ENCODE peak calls at places on chromosomes 11 and 22, in six cellular contexts. R, G, H, S, Y and W are unnamed samples.

GRCh38 chr11:31887180-31887579 is 76.1 kb upstream of the PAX6 start:
- DNase-seq in R (no peak), S (peak; percentile 16), G (peak; percentile 53), Y (no peak), H (no peak), W (peak; percentile 35)

GRCh38 chr11:58921778-58922390 is 17.4 kb upstream of the GLYATL1 start:
- DNase-seq in G (no peak), S (no peak), R (no peak), Y (no peak), H (no peak), W (no peak)

GRCh38 chr22:27029584-27030130 is 372.3 kb downstream of the MIAT start:
- DNase-seq in H (no peak), S (no peak), R (no peak), G (no peak), Y (no peak), W (no peak)

GRCh38 chr11:77779935-77780334 is 40.6 kb downstream of the RSF1 start:
- DNase-seq in H (peak; percentile 30), G (no peak), Y (peak; percentile 29), S (peak; percentile 21), R (no peak), W (peak; percentile 47)

GRCh38 chr11:15200696-15201095 is 86.0 kb downstream of the INSC start:
- DNase-seq in H (no peak), S (no peak), R (no peak), G (no peak), Y (no peak), W (no peak)

GRCh38 chr11:2576536-2576935 is 123.3 kb downstream of the KCNQ1OT1 start:
- DNase-seq in G (no peak), Y (no peak), H (no peak), S (no peak), R (no peak), W (no peak)

GRCh38 chr11:92443109-92443508 is 218.5 kb downstream of the FAT3 start:
- DNase-seq in R (no peak), G (no peak), Y (no peak), H (no peak), S (no peak), W (no peak)

GRCh38 chr22:49331878-49332277 is 495.8 kb downstream of the BRD1 start:
- DNase-seq in R (no peak), G (no peak), H (no peak), S (no peak), Y (no peak), W (no peak)

GRCh38 chr11:57596266-57596885 is 1.1 kb upstream of the SERPING1 start:
- DNase-seq in G (no peak), S (no peak), H (no peak), R (no peak), Y (no peak), W (no peak)

GRCh38 chr11:67627788-67628624 is 1.7 kb downstream of the NUDT8 start:
- DNase-seq in S (no peak), Y (no peak), R (no peak), G (no peak), H (no peak), W (no peak)

GRCh38 chr22:37515902-37516301 is 3.3 kb downstream of the CARD10 start:
- DNase-seq in Y (no peak), G (no peak), R (no peak), S (no peak), H (no peak), W (no peak)

GRCh38 chr22:37517826-37518450 is 1.3 kb downstream of the CARD10 start:
- DNase-seq in S (no peak), G (no peak), Y (no peak), H (no peak), R (no peak), W (no peak)

GRCh38 chr22:37516456-37516855 is 2.8 kb downstream of the CARD10 start:
- DNase-seq in H (no peak), G (no peak), S (no peak), R (no peak), Y (no peak), W (no peak)

GRCh38 chr22:37511368-37512104 is 7.7 kb downstream of the CARD10 start:
- DNase-seq in G (no peak), R (no peak), Y (no peak), H (no peak), S (no peak), W (no peak)

DNA sequence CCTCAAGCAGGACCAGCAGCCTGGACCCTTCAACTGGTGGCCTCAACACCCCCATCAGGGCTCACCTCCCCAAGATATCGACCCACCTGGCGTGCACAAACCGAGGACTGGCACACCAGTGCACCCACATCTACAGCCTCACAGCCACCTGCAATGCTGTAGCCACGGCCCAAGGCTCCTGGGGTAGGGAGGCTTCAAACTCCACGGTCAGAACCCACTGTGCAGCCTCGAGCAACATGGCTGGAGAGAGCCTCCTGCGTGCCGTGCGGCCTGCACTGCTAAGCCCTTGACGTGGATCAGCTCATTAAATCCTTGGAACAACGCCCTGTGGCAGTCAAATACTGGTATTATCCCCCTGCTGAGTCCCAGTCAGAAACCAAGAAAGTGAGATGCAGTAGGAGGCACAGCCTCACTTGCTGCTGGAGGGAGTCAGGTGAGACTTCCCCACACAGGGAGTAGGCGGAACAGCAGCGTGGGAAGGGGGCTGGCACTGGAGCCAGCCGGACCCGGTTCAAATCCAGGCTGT is 4.6 kb downstream of the CARD10 start:
- DNase-seq in S (no peak), G (no peak), R (no peak), H (no peak), Y (no peak), W (no peak)
- TF ChIP-seq MYC in S (no peak), G (no peak), R (no peak), H (no peak), Y (no peak), W (no peak)

GRCh38 chr11:122095950-122096942 is 19.8 kb downstream of the BLID start:
- DNase-seq in Y (no peak), G (no peak), H (peak; percentile 21), S (no peak), R (no peak), W (no peak)

GRCh38 chr11:122099345-122100045 is 16.5 kb downstream of the BLID start:
- DNase-seq in H (peak; percentile 73), G (no peak), Y (no peak), R (no peak), S (no peak), W (no peak)

GRCh38 chr11:122098223-122098980 is 17.6 kb downstream of the BLID start:
- DNase-seq in G (no peak), R (no peak), Y (no peak), H (peak; percentile 67), S (no peak), W (no peak)

GRCh38 chr11:122100222-122101080 is 15.6 kb downstream of the BLID start:
- DNase-seq in H (peak; percentile 56), S (no peak), G (no peak), Y (no peak), R (no peak), W (no peak)

GRCh38 chr11:122097419-122098001 is 18.5 kb downstream of the BLID start:
- DNase-seq in S (no peak), H (no peak), Y (no peak), G (no peak), R (no peak), W (no peak)
- H3K4me3 ChIP-seq in S (no peak overlapping the region), H (peak overlapping the region; percentile 96), Y (no peak overlapping the region), G (no peak overlapping the region), R (no peak overlapping the region), W (no peak overlapping the region)

GRCh38 chr11:122293298-122294023 is 177.4 kb upstream of the BLID start:
- DNase-seq in Y (no peak), S (no peak), H (no peak), R (no peak), G (no peak), W (peak; percentile 25)
- TF ChIP-seq MYC in Y (no peak), S (no peak), H (no peak), R (no peak), G (no peak), W (no peak)

GRCh38 chr11:134822930-134823329 is 410.9 kb upstream of the B3GAT1 start:
- DNase-seq in S (no peak), R (no peak), H (no peak), Y (no peak), G (no peak), W (no peak)

GRCh38 chr11:134819026-134819425 is 407.0 kb upstream of the B3GAT1 start:
- DNase-seq in G (no peak), R (no peak), H (no peak), Y (no peak), S (no peak), W (no peak)

GRCh38 chr11:134818531-134818930 is 406.5 kb upstream of the B3GAT1 start:
- DNase-seq in R (no peak), G (no peak), S (peak; percentile 25), Y (no peak), H (no peak), W (no peak)

GRCh38 chr11:134823970-134824369 is 411.9 kb upstream of the B3GAT1 start:
- DNase-seq in H (no peak), R (no peak), S (no peak), G (no peak), Y (no peak), W (no peak)

DNA sequence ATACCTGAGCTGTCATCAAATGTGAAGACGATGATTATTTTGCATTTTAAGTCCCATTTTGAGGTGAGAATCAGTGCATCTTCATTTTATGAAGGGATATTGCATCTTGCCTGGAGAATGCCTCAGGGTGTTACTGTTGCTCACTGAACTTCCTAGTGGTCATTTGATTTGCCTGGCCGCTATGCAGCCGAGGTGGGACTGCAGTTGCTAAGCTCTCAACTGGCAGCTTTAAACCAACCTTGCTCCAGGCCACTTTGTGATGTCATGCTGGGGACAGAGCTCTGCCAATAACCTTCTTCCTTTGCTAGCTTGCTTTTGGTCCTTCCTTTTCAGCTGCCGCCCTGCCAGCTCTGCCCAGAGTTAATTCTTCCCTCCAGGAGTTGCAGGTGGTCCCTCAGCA is 409.4 kb upstream of the B3GAT1 start:
- DNase-seq in S (no peak), G (no peak), R (no peak), H (no peak), Y (no peak), W (no peak)
- H3K4me3 ChIP-seq in S (no peak overlapping the region), G (no peak overlapping the region), R (no peak overlapping the region), H (no peak overlapping the region), Y (no peak overlapping the region), W (no peak overlapping the region)